ENCODE peak calls at places on chromosome 20, in eight cellular contexts. One of them, this sample, is unnamed.

GRCh38 chr20:5973172-5973571 is 22.7 kb downstream of the MCM8 start:
- DNase-seq in stimulated activated CD8-positive, alpha-beta memory T cell treated with anti-CD3 and anti-CD28 coated beads, Interleukin-7, amount 100 ng/mL, for 1 hour: no peak
- DNase-seq in COR-L47: no peak
- DNase-seq in lung: no peak
- DNase-seq in NCI-H1105: no peak
- DNase-seq in neuronal stem cell: no peak
- DNase-seq in AML-193: no peak
- DNase-seq in spleen: no peak
- DNase-seq in this sample: no peak

GRCh38 chr20:3224681-3225421 is 14.1 kb downstream of the SLC4A11 start:
- DNase-seq in AML-193: no peak
- DNase-seq in NCI-H1105: no peak
- DNase-seq in spleen: no peak
- DNase-seq in lung: no peak
- DNase-seq in COR-L47: no peak
- DNase-seq in stimulated activated CD8-positive, alpha-beta memory T cell treated with anti-CD3 and anti-CD28 coated beads, Interleukin-7, amount 100 ng/mL, for 1 hour: no peak
- DNase-seq in neuronal stem cell: no peak
- DNase-seq in this sample: no peak

GRCh38 chr20:32282461-32282860 is 5.0 kb downstream of the KIF3B start:
- DNase-seq in lung: no peak
- DNase-seq in AML-193: no peak
- DNase-seq in spleen: no peak
- DNase-seq in neuronal stem cell: no peak
- DNase-seq in stimulated activated CD8-positive, alpha-beta memory T cell treated with anti-CD3 and anti-CD28 coated beads, Interleukin-7, amount 100 ng/mL, for 1 hour: no peak
- DNase-seq in NCI-H1105: peak
- DNase-seq in COR-L47: peak
- DNase-seq in this sample: no peak

GRCh38 chr20:39010496-39010895 is 48.4 kb downstream of the DHX35 start:
- DNase-seq in AML-193: no peak
- DNase-seq in NCI-H1105: peak
- DNase-seq in stimulated activated CD8-positive, alpha-beta memory T cell treated with anti-CD3 and anti-CD28 coated beads, Interleukin-7, amount 100 ng/mL, for 1 hour: no peak
- DNase-seq in COR-L47: no peak
- DNase-seq in lung: no peak
- DNase-seq in neuronal stem cell: no peak
- DNase-seq in spleen: no peak
- DNase-seq in this sample: peak

GRCh38 chr20:52552181-52552872 is 360.7 kb upstream of the ZFP64 start:
- DNase-seq in NCI-H1105: no peak
- DNase-seq in spleen: no peak
- DNase-seq in stimulated activated CD8-positive, alpha-beta memory T cell treated with anti-CD3 and anti-CD28 coated beads, Interleukin-7, amount 100 ng/mL, for 1 hour: no peak
- DNase-seq in COR-L47: no peak
- DNase-seq in neuronal stem cell: no peak
- DNase-seq in AML-193: no peak
- DNase-seq in lung: no peak
- DNase-seq in this sample: no peak

GRCh38 chr20:50594591-50595432 is 84.6 kb downstream of the PTPN1 start:
- DNase-seq in NCI-H1105: no peak
- DNase-seq in COR-L47: no peak
- DNase-seq in spleen: no peak
- DNase-seq in lung: no peak
- DNase-seq in stimulated activated CD8-positive, alpha-beta memory T cell treated with anti-CD3 and anti-CD28 coated beads, Interleukin-7, amount 100 ng/mL, for 1 hour: no peak
- DNase-seq in AML-193: no peak
- DNase-seq in neuronal stem cell: no peak
- DNase-seq in this sample: no peak

GRCh38 chr20:63167918-63168520 is 47.9 kb downstream of the YTHDF1 start:
- DNase-seq in lung: no peak
- DNase-seq in spleen: no peak
- DNase-seq in stimulated activated CD8-positive, alpha-beta memory T cell treated with anti-CD3 and anti-CD28 coated beads, Interleukin-7, amount 100 ng/mL, for 1 hour: no peak
- DNase-seq in NCI-H1105: no peak
- DNase-seq in COR-L47: no peak
- DNase-seq in neuronal stem cell: no peak
- DNase-seq in AML-193: no peak
- DNase-seq in this sample: no peak

GRCh38 chr20:25248501-25249172 is 752 bp downstream of the PYGB start:
- DNase-seq in spleen: no peak
- DNase-seq in NCI-H1105: no peak
- DNase-seq in lung: no peak
- DNase-seq in AML-193: peak
- DNase-seq in stimulated activated CD8-positive, alpha-beta memory T cell treated with anti-CD3 and anti-CD28 coated beads, Interleukin-7, amount 100 ng/mL, for 1 hour: no peak
- DNase-seq in neuronal stem cell: peak
- DNase-seq in COR-L47: peak
- DNase-seq in this sample: peak

GRCh38 chr20:11776687-11777086 is 141.0 kb upstream of the BTBD3 start:
- DNase-seq in neuronal stem cell: no peak
- DNase-seq in spleen: no peak
- DNase-seq in AML-193: no peak
- DNase-seq in lung: no peak
- DNase-seq in NCI-H1105: no peak
- DNase-seq in COR-L47: no peak
- DNase-seq in stimulated activated CD8-positive, alpha-beta memory T cell treated with anti-CD3 and anti-CD28 coated beads, Interleukin-7, amount 100 ng/mL, for 1 hour: no peak
- DNase-seq in this sample: no peak

GRCh38 chr20:53493201-53493908 is 100.3 kb downstream of the ZNF217 start:
- DNase-seq in lung: no peak
- DNase-seq in spleen: no peak
- DNase-seq in stimulated activated CD8-positive, alpha-beta memory T cell treated with anti-CD3 and anti-CD28 coated beads, Interleukin-7, amount 100 ng/mL, for 1 hour: no peak
- DNase-seq in AML-193: no peak
- DNase-seq in COR-L47: no peak
- DNase-seq in neuronal stem cell: no peak
- DNase-seq in NCI-H1105: no peak
- DNase-seq in this sample: no peak

GRCh38 chr20:56259948-56260347 is 11.4 kb downstream of the MC3R start:
- DNase-seq in AML-193: no peak
- DNase-seq in lung: no peak
- DNase-seq in neuronal stem cell: no peak
- DNase-seq in COR-L47: no peak
- DNase-seq in NCI-H1105: no peak
- DNase-seq in stimulated activated CD8-positive, alpha-beta memory T cell treated with anti-CD3 and anti-CD28 coated beads, Interleukin-7, amount 100 ng/mL, for 1 hour: no peak
- DNase-seq in spleen: no peak
- DNase-seq in this sample: no peak

GRCh38 chr20:51861726-51862466 is 59.6 kb upstream of the SALL4 start:
- DNase-seq in NCI-H1105: no peak
- DNase-seq in lung: no peak
- DNase-seq in stimulated activated CD8-positive, alpha-beta memory T cell treated with anti-CD3 and anti-CD28 coated beads, Interleukin-7, amount 100 ng/mL, for 1 hour: no peak
- DNase-seq in spleen: no peak
- DNase-seq in AML-193: no peak
- DNase-seq in COR-L47: no peak
- DNase-seq in neuronal stem cell: no peak
- DNase-seq in this sample: peak

GRCh38 chr20:13384132-13384531 is 163.1 kb downstream of the ISM1 start:
- DNase-seq in lung: no peak
- DNase-seq in AML-193: no peak
- DNase-seq in neuronal stem cell: no peak
- DNase-seq in NCI-H1105: no peak
- DNase-seq in spleen: no peak
- DNase-seq in stimulated activated CD8-positive, alpha-beta memory T cell treated with anti-CD3 and anti-CD28 coated beads, Interleukin-7, amount 100 ng/mL, for 1 hour: no peak
- DNase-seq in COR-L47: no peak
- DNase-seq in this sample: no peak

GRCh38 chr20:41513829-41514228 is 104.3 kb downstream of the CHD6 start:
- DNase-seq in COR-L47: no peak
- DNase-seq in lung: no peak
- DNase-seq in spleen: no peak
- DNase-seq in stimulated activated CD8-positive, alpha-beta memory T cell treated with anti-CD3 and anti-CD28 coated beads, Interleukin-7, amount 100 ng/mL, for 1 hour: no peak
- DNase-seq in NCI-H1105: no peak
- DNase-seq in neuronal stem cell: no peak
- DNase-seq in AML-193: no peak
- DNase-seq in this sample: no peak

GRCh38 chr20:34636648-34637047 is 40.2 kb downstream of the PIGU start:
- DNase-seq in stimulated activated CD8-positive, alpha-beta memory T cell treated with anti-CD3 and anti-CD28 coated beads, Interleukin-7, amount 100 ng/mL, for 1 hour: no peak
- DNase-seq in neuronal stem cell: no peak
- DNase-seq in spleen: no peak
- DNase-seq in NCI-H1105: no peak
- DNase-seq in COR-L47: no peak
- DNase-seq in AML-193: no peak
- DNase-seq in lung: no peak
- DNase-seq in this sample: no peak

GRCh38 chr20:50559856-50560623 is 49.9 kb downstream of the PTPN1 start:
- DNase-seq in stimulated activated CD8-positive, alpha-beta memory T cell treated with anti-CD3 and anti-CD28 coated beads, Interleukin-7, amount 100 ng/mL, for 1 hour: no peak
- DNase-seq in lung: no peak
- DNase-seq in neuronal stem cell: no peak
- DNase-seq in NCI-H1105: no peak
- DNase-seq in AML-193: no peak
- DNase-seq in spleen: no peak
- DNase-seq in COR-L47: no peak
- DNase-seq in this sample: no peak

GRCh38 chr20:43825635-43826034 is 89.0 kb upstream of the TOX2 start:
- DNase-seq in lung: no peak
- DNase-seq in stimulated activated CD8-positive, alpha-beta memory T cell treated with anti-CD3 and anti-CD28 coated beads, Interleukin-7, amount 100 ng/mL, for 1 hour: no peak
- DNase-seq in COR-L47: no peak
- DNase-seq in neuronal stem cell: no peak
- DNase-seq in AML-193: no peak
- DNase-seq in spleen: no peak
- DNase-seq in NCI-H1105: no peak
- DNase-seq in this sample: no peak

GRCh38 chr20:61186771-61187170 is 65.3 kb upstream of the CDH4 start:
- DNase-seq in lung: no peak
- DNase-seq in neuronal stem cell: no peak
- DNase-seq in COR-L47: no peak
- DNase-seq in stimulated activated CD8-positive, alpha-beta memory T cell treated with anti-CD3 and anti-CD28 coated beads, Interleukin-7, amount 100 ng/mL, for 1 hour: no peak
- DNase-seq in AML-193: peak
- DNase-seq in NCI-H1105: no peak
- DNase-seq in spleen: no peak
- DNase-seq in this sample: no peak

This sample was measured in neural progenitor cell.